ENCODE peak calls at places on chromosomes 2 and 18, in ten cellular contexts. H is esophagus muscularis mucosa, S is fibroblast of lung, C is astrocyte of the spinal cord, D is choroid plexus epithelial cell, M is dorsolateral prefrontal cortex, L is tibial nerve, U is body of pancreas, F is fibroblast of pulmonary artery, N is lower leg skin. Y is an unnamed sample.

GRCh38 chr18:25826823-25827617 is 263.4 kb downstream of the SS18 start:
- DNase-seq in H (peak), S (peak), C (no peak), D (no peak), M (no peak), L (no peak), U (no peak), F (peak), N (no peak), Y (no peak)

GRCh38 chr2:237532225-237532624 is 34.1 kb upstream of the PRLH start:
- DNase-seq in H (no peak), S (no peak), C (no peak), D (no peak), M (no peak), L (no peak), U (no peak), F (no peak), N (no peak), Y (no peak)

GRCh38 chr2:29010946-29011649 is 30.0 kb downstream of the TOGARAM2 start:
- DNase-seq in H (no peak), S (peak), C (peak), D (peak), M (no peak), L (no peak), U (no peak), F (peak), N (no peak), Y (no peak)

GRCh38 chr18:5510109-5510846 is 33.5 kb downstream of the EPB41L3 start:
- DNase-seq in H (no peak), S (peak), C (peak), D (peak), M (no peak), L (no peak), U (no peak), F (no peak), N (no peak), Y (no peak)

GRCh38 chr2:26033270-26033768 is 565 bp upstream of the RAB10 start:
- DNase-seq in H (peak), S (peak), C (peak), D (peak), M (peak), L (no peak), U (no peak), F (peak), N (peak), Y (peak)

GRCh38 chr2:168708099-168708498 is 94.3 kb upstream of the NOSTRIN start:
- DNase-seq in H (no peak), S (no peak), C (no peak), D (no peak), M (no peak), L (no peak), U (no peak), F (no peak), N (no peak), Y (no peak)

GRCh38 chr18:49655266-49656097 is 93.6 kb downstream of the LIPG start:
- DNase-seq in H (no peak), S (no peak), C (no peak), D (no peak), M (no peak), L (no peak), U (no peak), F (no peak), N (peak), Y (no peak)

GRCh38 chr18:75265255-75265654 is 54.7 kb downstream of the TSHZ1 start:
- DNase-seq in H (no peak), S (no peak), C (no peak), D (no peak), M (no peak), L (no peak), U (no peak), F (no peak), N (no peak), Y (no peak)

GRCh38 chr18:64668563-64668962 is 519.7 kb upstream of the LINC00305 start:
- DNase-seq in H (no peak), S (no peak), C (no peak), D (no peak), M (no peak), L (no peak), U (no peak), F (no peak), N (no peak), Y (no peak)

GRCh38 chr2:231297108-231297908 is 98.2 kb upstream of the B3GNT7 start:
- DNase-seq in H (peak), S (peak), C (peak), D (peak), M (peak), L (no peak), U (peak), F (peak), N (peak), Y (no peak)

GRCh38 chr2:181393472-181393871 is 63.7 kb upstream of the ITGA4 start:
- DNase-seq in H (no peak), S (peak), C (peak), D (peak), M (no peak), L (no peak), U (no peak), F (peak), N (no peak), Y (no peak)

GRCh38 chr2:202113571-202114142 is 40.6 kb downstream of the KIAA2012 start:
- DNase-seq in H (no peak), S (peak), C (peak), D (no peak), M (no peak), L (no peak), U (no peak), F (no peak), N (no peak), Y (no peak)

GRCh38 chr2:216188956-216189355 is 79.8 kb downstream of the XRCC5 start:
- DNase-seq in H (no peak), S (peak), C (peak), D (peak), M (no peak), L (no peak), U (no peak), F (no peak), N (no peak), Y (no peak)

GRCh38 chr2:218986148-218986761 is 1.3 kb upstream of the FEV start:
- DNase-seq in H (no peak), S (no peak), C (no peak), D (no peak), M (no peak), L (no peak), U (no peak), F (no peak), N (no peak), Y (peak)

GRCh38 chr18:59715966-59716369 is 18.7 kb upstream of the CCBE1 start:
- DNase-seq in H (no peak), S (peak), C (peak), D (peak), M (no peak), L (no peak), U (no peak), F (peak), N (no peak), Y (peak)

DNA sequence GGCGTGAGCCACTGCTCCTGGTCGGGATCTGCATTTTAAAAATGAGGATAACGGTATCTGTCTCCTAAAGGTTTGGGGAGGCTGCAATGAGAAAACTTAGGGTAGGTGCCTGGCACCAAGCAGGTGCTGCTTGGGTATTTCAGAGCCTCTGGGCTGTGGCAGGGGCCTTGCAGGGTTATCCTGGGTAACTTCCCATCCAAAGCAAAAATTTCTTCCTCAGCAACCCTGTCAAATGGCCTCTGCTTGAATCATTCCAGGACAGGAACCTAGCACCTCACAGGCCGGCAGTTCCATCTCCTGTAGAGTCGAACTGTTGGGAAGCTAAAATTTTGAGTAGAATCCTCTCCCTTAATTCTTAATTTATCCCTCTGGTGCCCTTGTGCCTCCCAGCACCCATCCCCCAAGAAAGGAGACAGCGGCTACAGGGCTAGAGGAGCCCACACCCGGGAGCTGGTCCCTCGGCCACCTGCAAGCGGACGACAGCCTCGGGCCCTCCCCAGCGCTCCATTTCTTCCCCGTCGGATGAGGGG is 868 bp downstream of the CGREF1 start:
- DNase-seq in H (no peak), S (no peak), C (no peak), D (no peak), M (no peak), L (no peak), U (no peak), F (no peak), N (no peak), Y (no peak)
- H3K4me3 ChIP-seq in H (peak), S (peak), C (peak), D (peak), M (peak), L (peak), U (no peak), F (peak), N (peak), Y (peak)

GRCh38 chr2:63054812-63055509 is 4.3 kb downstream of the OTX1 start:
- DNase-seq in H (no peak), S (no peak), C (no peak), D (no peak), M (no peak), L (no peak), U (no peak), F (no peak), N (no peak), Y (no peak)

GRCh38 chr2:63053235-63053888 is 2.7 kb downstream of the OTX1 start:
- DNase-seq in H (no peak), S (no peak), C (no peak), D (no peak), M (no peak), L (no peak), U (no peak), F (no peak), N (no peak), Y (no peak)

GRCh38 chr2:63055510-63056308 is 5.1 kb downstream of the OTX1 start:
- DNase-seq in H (no peak), S (no peak), C (no peak), D (no peak), M (no peak), L (no peak), U (no peak), F (no peak), N (no peak), Y (no peak)

GRCh38 chr2:63052411-63053234 is 2.0 kb downstream of the OTX1 start:
- DNase-seq in H (peak), S (no peak), C (no peak), D (no peak), M (no peak), L (no peak), U (no peak), F (no peak), N (no peak), Y (no peak)

GRCh38 chr2:63053889-63054725 is 3.5 kb downstream of the OTX1 start:
- DNase-seq in H (no peak), S (no peak), C (no peak), D (no peak), M (no peak), L (no peak), U (no peak), F (no peak), N (no peak), Y (no peak)
- TF ChIP-seq CTCF in H (no peak), S (peak), C (peak), D (peak), M (no peak), L (no peak), U (no peak), F (peak), N (no peak), Y (peak)

GRCh38 chr2:286774-287392 is 1.0 kb downstream of the ALKAL2 start:
- DNase-seq in H (no peak), S (no peak), C (no peak), D (peak), M (no peak), L (no peak), U (peak), F (peak), N (no peak), Y (no peak)
- H3K4me3 ChIP-seq in H (peak), S (no peak), C (no peak), D (peak), M (peak), L (peak), U (no peak), F (no peak), N (no peak), Y (no peak)

GRCh38 chr2:240988146-240988545 is 10.3 kb upstream of the SNED1 start:
- DNase-seq in H (no peak), S (peak), C (peak), D (peak), M (no peak), L (no peak), U (no peak), F (peak), N (peak), Y (no peak)

GRCh38 chr2:240988571-240989271 is 9.7 kb upstream of the SNED1 start:
- DNase-seq in H (no peak), S (no peak), C (no peak), D (no peak), M (no peak), L (peak), U (peak), F (no peak), N (peak), Y (peak)

GRCh38 chr2:240990266-240990529 is 8.2 kb upstream of the SNED1 start:
- DNase-seq in H (no peak), S (no peak), C (no peak), D (no peak), M (no peak), L (no peak), U (no peak), F (no peak), N (no peak), Y (no peak)

GRCh38 chr2:240990726-240991377 is 7.6 kb upstream of the SNED1 start:
- DNase-seq in H (no peak), S (no peak), C (no peak), D (no peak), M (no peak), L (no peak), U (peak), F (no peak), N (peak), Y (peak)

DNA sequence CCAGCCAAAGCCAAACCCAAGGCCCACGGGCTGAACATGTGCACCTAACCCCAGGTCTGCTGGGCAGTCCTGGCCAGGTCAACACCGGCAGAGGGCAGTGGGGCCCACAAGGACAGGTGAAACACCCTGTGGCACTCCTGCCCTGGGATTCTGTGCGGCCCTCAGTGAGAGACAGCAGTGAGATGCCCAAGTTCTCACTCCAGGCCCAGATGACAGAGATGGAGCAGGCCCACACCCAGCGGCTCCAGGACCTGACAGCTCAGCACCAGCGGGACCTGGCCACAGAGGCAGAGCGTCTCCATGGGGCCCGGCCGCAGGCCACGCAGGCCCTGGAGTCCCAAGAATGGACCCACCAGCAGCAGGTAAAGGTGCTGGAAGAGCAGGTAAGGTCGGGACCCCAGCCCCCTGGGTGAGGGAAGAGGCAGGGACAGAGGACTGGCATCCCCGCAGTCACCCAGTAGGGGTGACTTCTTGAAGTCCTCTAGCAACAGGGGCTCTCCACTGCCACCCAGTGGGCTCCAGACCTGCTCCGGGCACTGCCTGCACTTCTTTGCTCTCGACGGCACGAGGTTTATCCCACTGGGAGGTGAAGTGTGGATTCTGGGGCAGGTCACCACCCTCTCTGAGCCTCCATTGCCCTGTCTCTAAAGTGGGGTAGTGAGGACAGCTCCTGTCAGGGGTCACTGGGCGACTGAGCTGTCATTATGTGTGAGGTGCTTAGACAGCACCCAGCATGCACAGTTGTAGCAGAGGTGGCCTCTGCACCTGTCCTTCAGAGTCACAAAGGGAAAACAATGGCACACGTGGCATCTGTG is 8.8 kb upstream of the SNED1 start:
- DNase-seq in H (no peak), S (peak), C (no peak), D (peak), M (no peak), L (peak), U (peak), F (peak), N (peak), Y (peak)
- TF ChIP-seq CTCF in H (no peak), S (peak), C (peak), D (peak), M (peak), L (no peak), U (peak), F (peak), N (no peak), Y (peak)

DNA sequence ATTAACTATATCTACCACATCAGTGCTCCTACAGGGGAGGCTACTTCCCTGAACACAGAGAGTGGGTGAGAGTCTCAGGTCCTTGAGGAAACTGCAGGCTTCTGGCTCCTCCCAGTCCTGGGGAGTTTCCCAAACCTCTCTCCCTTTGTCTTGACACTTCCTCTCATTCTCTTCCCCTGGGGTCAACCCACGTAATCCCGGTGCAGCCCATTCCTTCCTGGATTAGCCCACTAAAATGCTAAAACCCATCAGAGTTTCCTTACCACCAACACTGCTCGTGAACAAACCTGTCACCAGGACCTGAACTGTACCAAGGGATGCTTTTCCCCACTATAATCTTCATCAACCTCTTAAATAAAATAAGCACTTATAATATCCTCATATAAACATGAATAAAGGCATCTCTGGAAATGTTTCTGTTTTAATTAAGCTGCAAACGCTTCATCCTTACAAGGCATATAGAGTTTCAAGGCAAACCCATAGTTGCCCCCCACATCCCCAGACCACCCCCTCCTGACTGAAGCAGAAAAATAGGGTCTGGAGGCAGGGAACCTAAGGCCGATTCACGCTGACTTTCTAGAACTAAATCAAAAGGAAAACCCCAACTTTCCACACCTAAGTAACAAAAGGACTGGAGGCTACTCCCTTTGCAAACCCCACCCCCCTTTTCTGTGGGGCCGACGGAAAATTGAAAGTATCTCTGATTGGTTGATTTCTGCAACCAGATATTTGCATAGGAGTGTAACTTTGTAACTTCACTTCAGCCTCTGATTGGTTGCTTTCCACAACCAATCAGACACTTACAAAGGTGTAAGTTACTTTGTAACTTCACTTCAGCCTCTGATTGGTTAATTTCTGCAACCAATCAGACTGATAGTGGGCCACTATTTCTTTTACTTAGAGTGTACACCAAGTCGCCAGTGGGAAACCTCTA is 19.0 kb downstream of the TMSB10 start:
- DNase-seq in H (no peak), S (peak), C (peak), D (peak), M (no peak), L (no peak), U (no peak), F (peak), N (peak), Y (no peak)
- H3K4me3 ChIP-seq in H (no peak), S (no peak), C (no peak), D (peak), M (no peak), L (no peak), U (no peak), F (no peak), N (no peak), Y (peak)

GRCh38 chr2:10909996-10910341 is 1.8 kb upstream of the KCNF1 start:
- DNase-seq in H (no peak), S (no peak), C (no peak), D (no peak), M (no peak), L (no peak), U (no peak), F (no peak), N (peak), Y (no peak)
- TF ChIP-seq CTCF in H (no peak), S (no peak), C (no peak), D (no peak), M (no peak), L (no peak), U (no peak), F (no peak), N (no peak), Y (no peak)

GRCh38 chr2:103873719-103874359 is 980.1 kb upstream of the POU3F3 start:
- DNase-seq in H (no peak), S (no peak), C (no peak), D (no peak), M (no peak), L (no peak), U (no peak), F (no peak), N (no peak), Y (no peak)
- H3K4me3 ChIP-seq in H (no peak), S (no peak), C (no peak), D (no peak), M (no peak), L (no peak), U (no peak), F (no peak), N (no peak), Y (no peak)

DNA sequence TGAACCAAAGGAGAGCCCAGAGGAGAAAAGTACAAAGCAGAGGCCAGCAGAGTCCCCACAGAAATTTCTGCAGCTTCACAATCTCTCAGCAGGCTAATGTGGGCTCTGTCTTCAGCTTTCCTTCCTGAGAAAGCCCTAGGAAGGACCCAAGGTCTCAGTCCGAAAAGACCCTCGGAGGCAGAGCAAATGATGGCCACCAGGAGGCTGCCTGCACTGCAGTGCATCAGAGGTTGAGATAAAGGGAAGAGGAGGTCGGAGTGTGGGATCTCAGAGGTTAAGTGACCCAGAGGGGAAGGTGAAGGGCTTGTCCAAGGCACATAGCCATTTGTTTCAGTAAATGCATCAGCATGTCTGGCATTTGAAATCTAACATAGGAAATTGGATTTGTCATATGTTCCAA is 299.1 kb upstream of the SLC14A2 start:
- DNase-seq in H (no peak), S (no peak), C (no peak), D (no peak), M (no peak), L (no peak), U (no peak), F (no peak), N (no peak), Y (no peak)
- TF ChIP-seq CTCF in H (no peak), S (no peak), C (no peak), D (no peak), M (no peak), L (no peak), U (no peak), F (no peak), N (no peak), Y (no peak)